ENCODE peak calls at places on chromosome 16, in five cellular contexts. D is AG04450; K is tibial nerve; X is CD4-positive, CD25-positive, alpha-beta regulatory T cell; F is right atrium auricular region. U is an unnamed sample.
A peak's percentile ranks its signal among the peaks of the same experiment; 100 is the strongest.

GRCh38 chr16:14509055-14509454 is 121.0 kb downstream of the PARN start:
- DNase-seq in D (no peak), K (no peak), X (no peak), F (no peak), U (no peak)

GRCh38 chr16:89209522-89210044 is 7.9 kb upstream of the ZNF778 start:
- DNase-seq in D (no peak), K (no peak), X (no peak), F (no peak), U (no peak)

GRCh38 chr16:15502041-15502725 is 67.8 kb downstream of the BMERB1 start:
- DNase-seq in D (peak; percentile 76), K (no peak), X (no peak), F (no peak), U (peak; percentile 71)

GRCh38 chr16:48143816-48144215 is 12.0 kb downstream of the ABCC12 start:
- DNase-seq in D (no peak), K (no peak), X (no peak), F (no peak), U (no peak)

GRCh38 chr16:17339764-17340541 is 130.8 kb downstream of the XYLT1 start:
- DNase-seq in D (no peak), K (no peak), X (no peak), F (no peak), U (no peak)

GRCh38 chr16:72658888-72659717 is 388.8 kb downstream of the ZFHX3 start:
- DNase-seq in D (no peak), K (no peak), X (no peak), F (no peak), U (no peak)

GRCh38 chr16:46743232-46743719 is 4.9 kb downstream of the MYLK3 start:
- DNase-seq in D (no peak), K (no peak), X (no peak), F (no peak), U (no peak)

GRCh38 chr16:11087691-11088431 is 143.5 kb downstream of the CLEC16A start:
- DNase-seq in D (no peak), K (no peak), X (peak; percentile 37), F (no peak), U (no peak)

GRCh38 chr16:50991436-50991835 is 159.6 kb downstream of the SALL1 start:
- DNase-seq in D (no peak), K (no peak), X (no peak), F (no peak), U (no peak)

GRCh38 chr16:87316450-87316922 is 706 bp downstream of the C16orf95 start:
- DNase-seq in D (no peak), K (no peak), X (no peak), F (no peak), U (no peak)

GRCh38 chr16:79600636-79601091 is at the start of gene MAF:
- DNase-seq in D (peak; percentile 7), K (peak; percentile 88), X (peak; percentile 91), F (peak; percentile 96), U (peak; percentile 7)

GRCh38 chr16:26644912-26645543 is 421.7 kb upstream of the C16orf82 start:
- DNase-seq in D (no peak), K (no peak), X (no peak), F (peak; percentile 38), U (no peak)

GRCh38 chr16:81073560-81074330 is 3.3 kb downstream of the C16orf46 start:
- DNase-seq in D (no peak), K (no peak), X (no peak), F (no peak), U (no peak)

GRCh38 chr16:85033153-85033552 is 5.6 kb downstream of the KIAA0513 start:
- DNase-seq in D (no peak), K (no peak), X (no peak), F (no peak), U (no peak)

GRCh38 chr16:35391328-35391727 is 1931.9 kb downstream of the TP53TG3F start:
- DNase-seq in D (no peak), K (no peak), X (no peak), F (no peak), U (peak; percentile 3)

GRCh38 chr16:83552193-83552592 is 255.6 kb upstream of the HSBP1 start:
- DNase-seq in D (no peak), K (no peak), X (no peak), F (no peak), U (peak; percentile 33)

GRCh38 chr16:64416232-64417010 is 705.4 kb downstream of the CDH11 start:
- DNase-seq in D (no peak), K (no peak), X (no peak), F (no peak), U (peak; percentile 35)
- H3K4me3 ChIP-seq in D (no peak overlapping the region), K (no peak overlapping the region), X (no peak overlapping the region), F (no peak overlapping the region), U (no peak overlapping the region)

GRCh38 chr16:54193656-54194007 is 93.0 kb downstream of the IRX3 start:
- DNase-seq in D (no peak), K (peak; percentile 51), X (no peak), F (peak; percentile 80), U (peak; percentile 5)
- H3K4me3 ChIP-seq in D (no peak overlapping the region), K (no peak overlapping the region), X (no peak overlapping the region), F (no peak overlapping the region), U (no peak overlapping the region)

GRCh38 chr16:67874147-67874771 is 1.4 kb downstream of the EDC4 start:
- DNase-seq in D (no peak), K (no peak), X (no peak), F (no peak), U (no peak)

GRCh38 chr16:67871256-67871655 is 1.6 kb upstream of the EDC4 start:
- DNase-seq in D (no peak), K (no peak), X (no peak), F (no peak), U (no peak)

GRCh38 chr16:67873435-67874146 is 739 bp downstream of the EDC4 start:
- DNase-seq in D (no peak), K (no peak), X (peak; percentile 6), F (no peak), U (no peak)

GRCh38 chr16:67872631-67873434 is at the start of gene EDC4:
- DNase-seq in D (peak; percentile 49), K (peak; percentile 60), X (peak; percentile 87), F (peak; percentile 85), U (no peak)

DNA sequence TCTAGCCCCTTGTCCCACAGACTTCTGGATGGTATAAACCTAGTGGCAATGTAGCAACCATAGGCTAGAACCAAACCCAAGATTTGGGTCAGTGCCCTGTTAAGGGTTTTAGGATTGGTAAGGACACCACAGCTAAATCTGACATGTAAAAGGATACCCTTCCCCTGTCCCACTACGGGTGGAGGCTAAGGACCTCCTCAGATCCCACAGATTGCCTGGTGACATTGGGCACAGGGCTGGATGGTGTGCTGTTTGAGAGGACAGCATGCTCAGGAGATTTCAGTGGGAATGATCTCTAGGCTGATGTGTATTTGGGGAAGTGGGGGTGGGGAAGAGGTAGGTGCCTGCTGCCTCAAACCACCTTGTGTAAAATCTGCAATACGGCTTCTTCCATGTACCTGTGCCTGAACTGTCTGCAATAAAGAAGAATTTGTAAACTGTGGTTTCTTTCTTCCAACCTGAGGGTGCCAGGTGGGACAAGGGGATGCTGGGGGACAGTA is 671 bp upstream of the EDC4 start:
- DNase-seq in D (no peak), K (no peak), X (no peak), F (no peak), U (no peak)
- H3K4me3 ChIP-seq in D (no peak overlapping the region), K (peak overlapping the region; percentile 80), X (peak overlapping the region; percentile 65), F (no peak overlapping the region), U (no peak overlapping the region)

DNA sequence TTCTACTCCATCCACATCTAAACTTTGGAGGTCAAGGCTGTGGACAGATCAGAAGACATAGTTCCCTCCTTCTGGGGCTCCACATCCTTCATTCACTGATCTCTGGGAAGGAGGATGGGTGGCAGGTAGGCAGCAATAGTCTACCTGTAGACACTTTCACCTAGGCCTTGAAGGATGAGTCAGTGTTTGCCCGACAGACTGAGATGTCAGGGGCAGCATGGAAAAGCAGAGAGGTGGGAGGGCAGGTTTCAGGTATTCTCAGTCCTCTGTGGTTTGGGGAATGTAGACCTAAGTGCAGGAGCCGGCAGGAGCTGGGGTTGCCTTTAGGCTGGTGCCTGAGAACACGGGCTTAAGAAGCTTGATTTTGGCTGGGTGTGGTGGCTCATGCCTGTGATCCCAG is 171.9 kb upstream of the ZNF267 start:
- DNase-seq in D (no peak), K (no peak), X (no peak), F (no peak), U (no peak)
- H3K4me3 ChIP-seq in D (no peak overlapping the region), K (no peak overlapping the region), X (peak overlapping the region; percentile 95), F (no peak overlapping the region), U (no peak overlapping the region)

GRCh38 chr16:3030128-3030871 is 6.4 kb downstream of the BICDL2 start:
- DNase-seq in D (no peak), K (no peak), X (no peak), F (no peak), U (no peak)

GRCh38 chr16:3028716-3029319 is 5.0 kb downstream of the THOC6 start:
- DNase-seq in D (no peak), K (no peak), X (no peak), F (no peak), U (no peak)

GRCh38 chr16:3030872-3031212 is 5.9 kb downstream of the BICDL2 start:
- DNase-seq in D (no peak), K (no peak), X (no peak), F (no peak), U (no peak)

GRCh38 chr16:3027983-3028715 is 4.3 kb downstream of the THOC6 start:
- DNase-seq in D (no peak), K (peak; percentile 40), X (peak; percentile 79), F (no peak), U (no peak)

DNA sequence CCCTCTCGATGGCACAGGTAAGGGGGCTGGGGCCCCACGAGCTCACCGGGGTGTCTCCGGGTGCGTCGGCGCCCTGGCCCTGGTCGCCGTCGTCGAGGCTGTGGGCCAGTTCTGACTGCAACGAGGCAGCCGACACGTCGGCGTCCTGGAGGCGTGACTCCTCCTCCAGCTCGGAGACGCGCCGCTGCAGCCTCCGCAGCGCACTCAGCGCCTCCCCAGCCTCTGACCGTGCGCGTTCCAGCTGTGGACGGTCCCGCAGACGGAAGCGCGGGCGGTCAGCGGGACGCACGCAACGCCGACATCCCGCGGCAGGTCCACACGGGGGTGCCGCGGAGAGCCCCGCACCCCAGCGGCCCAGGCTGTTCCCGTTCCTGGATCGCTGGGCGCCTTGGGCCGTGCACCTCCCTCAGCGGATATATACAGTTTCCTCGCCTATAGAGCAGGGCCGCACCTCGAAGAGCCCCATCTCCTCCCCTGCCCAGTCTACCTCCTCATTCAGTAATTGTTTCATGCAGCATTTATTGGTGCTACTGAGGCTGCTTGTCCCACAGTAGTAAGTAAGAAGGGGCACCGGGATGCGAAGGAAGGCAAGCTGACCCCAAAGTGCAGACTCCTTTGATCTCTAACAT is 5.8 kb downstream of the THOC6 start:
- DNase-seq in D (no peak), K (no peak), X (no peak), F (no peak), U (no peak)
- H3K4me3 ChIP-seq in D (peak overlapping the region; percentile 17), K (no peak overlapping the region), X (peak overlapping the region; percentile 19), F (no peak overlapping the region), U (no peak overlapping the region)

GRCh38 chr16:57128787-57129389 is 36.5 kb downstream of the CPNE2 start:
- DNase-seq in D (no peak), K (no peak), X (peak; percentile 79), F (no peak), U (no peak)
- H3K4me3 ChIP-seq in D (no peak overlapping the region), K (no peak overlapping the region), X (peak overlapping the region; percentile 35), F (no peak overlapping the region), U (no peak overlapping the region)

GRCh38 chr16:2196162-2196980 is at the start of gene CASKIN1:
- DNase-seq in D (no peak), K (no peak), X (no peak), F (no peak), U (no peak)
- H3K4me3 ChIP-seq in D (peak within 1 kb of the TSS; percentile 44), K (no peak within 1 kb of the TSS), X (no peak within 1 kb of the TSS), F (peak within 1 kb of the TSS; percentile 42), U (no peak within 1 kb of the TSS)

GRCh38 chr16:49492090-49492801 is 118.6 kb downstream of the C16orf78 start:
- DNase-seq in D (no peak), K (no peak), X (peak; percentile 11), F (no peak), U (no peak)
- H3K4me3 ChIP-seq in D (no peak overlapping the region), K (peak overlapping the region; percentile 33), X (no peak overlapping the region), F (peak overlapping the region; percentile 3), U (no peak overlapping the region)